ENCODE peak calls at places on chromosomes 1 and 21, in six cellular contexts. Z is ovary, Y is HCT116, H is IMR-90, A is uterus, I is sigmoid colon. X is an unnamed sample.

GRCh38 chr1:241614144-241614543 is 26.0 kb downstream of the CHML start:
- DNase-seq in A (no peak), Y (no peak), H (no peak), Z (no peak), I (no peak), X (no peak)

GRCh38 chr1:76140227-76140626 is 65.7 kb downstream of the ST6GALNAC3 start:
- DNase-seq in Y (no peak), A (no peak), Z (no peak), H (no peak), I (no peak), X (peak; percentile 29)

GRCh38 chr1:11893907-11894251 is 32.3 kb downstream of the KIAA2013 start:
- DNase-seq in H (peak; percentile 15), I (no peak), A (no peak), Y (peak; percentile 34), Z (peak; percentile 37), X (peak; percentile 61)

GRCh38 chr1:171141336-171142051 is 43.6 kb upstream of the FMO2 start:
- DNase-seq in A (peak; percentile 57), H (peak; percentile 96), I (peak; percentile 82), Z (peak; percentile 70), Y (no peak), X (no peak)

GRCh38 chr1:151062738-151063371 is 2.7 kb downstream of the MLLT11 start:
- DNase-seq in A (no peak), Y (no peak), Z (no peak), I (peak; percentile 11), H (peak; percentile 94), X (no peak)

GRCh38 chr21:45750924-45751323 is 107.4 kb downstream of the PCBP3 start:
- DNase-seq in H (no peak), Z (no peak), I (no peak), A (no peak), Y (no peak), X (no peak)

GRCh38 chr1:201675143-201675542 is 136.2 kb downstream of the NAV1 start:
- DNase-seq in H (no peak), Z (no peak), I (no peak), Y (no peak), A (no peak), X (peak; percentile 78)

GRCh38 chr1:178912597-178912996 is 41.7 kb upstream of the ANGPTL1 start:
- DNase-seq in I (no peak), Y (no peak), H (peak; percentile 32), Z (no peak), A (no peak), X (no peak)

GRCh38 chr1:17826165-17826488 is 71.0 kb downstream of the ACTL8 start:
- DNase-seq in Y (peak; percentile 8), A (peak; percentile 17), H (peak; percentile 17), Z (no peak), I (no peak), X (peak; percentile 39)

GRCh38 chr1:41573803-41574713 is 89.6 kb upstream of the EDN2 start:
- DNase-seq in I (peak; percentile 81), Z (peak; percentile 62), A (peak; percentile 63), Y (peak; percentile 54), H (peak; percentile 80), X (peak; percentile 85)

GRCh38 chr21:17901458-17902092 is 82.4 kb upstream of the C21orf91 start:
- DNase-seq in Z (no peak), A (no peak), I (no peak), Y (no peak), H (peak; percentile 10), X (no peak)

GRCh38 chr1:109282497-109282951 is 421 bp downstream of the PSRC1 start:
- DNase-seq in H (no peak), I (no peak), Z (no peak), Y (no peak), A (no peak), X (no peak)

GRCh38 chr1:167090289-167090942 is at the start of gene GPA33:
- DNase-seq in Z (no peak), H (no peak), I (no peak), Y (no peak), A (no peak), X (no peak)

GRCh38 chr1:107491582-107491981 is 350.7 kb downstream of the NTNG1 start:
- DNase-seq in H (no peak), Y (no peak), Z (no peak), A (no peak), I (no peak), X (no peak)

GRCh38 chr1:155979525-155980343 is 1.4 kb upstream of the ARHGEF2 start:
- DNase-seq in H (no peak), I (no peak), Z (no peak), A (peak; percentile 56), Y (no peak), X (peak; percentile 51)

GRCh38 chr21:23452384-23453083 is 2154.7 kb downstream of the MRPL39 start:
- DNase-seq in I (no peak), A (no peak), H (no peak), Y (no peak), Z (no peak), X (no peak)

GRCh38 chr1:54927475-54928240 is 40.7 kb upstream of the DHCR24 start:
- DNase-seq in H (peak; percentile 63), A (no peak), I (no peak), Z (no peak), Y (no peak), X (peak; percentile 13)

GRCh38 chr1:229059671-229060079 is 211.2 kb upstream of the RAB4A start:
- DNase-seq in Y (no peak), H (peak; percentile 4), Z (peak; percentile 71), I (no peak), A (peak; percentile 38), X (peak; percentile 69)

GRCh38 chr1:33182452-33182851 is 609 bp upstream of the TRIM62 start:
- DNase-seq in I (peak; percentile 74), Z (peak; percentile 51), H (peak; percentile 65), Y (no peak), A (peak; percentile 51), X (peak; percentile 22)

GRCh38 chr1:46087891-46088290 is 44.5 kb downstream of the PIK3R3 start:
- DNase-seq in Y (no peak), A (no peak), I (no peak), Z (no peak), H (peak; percentile 68), X (no peak)

GRCh38 chr1:65148548-65149390 is 766 bp downstream of the AK4 start:
- DNase-seq in I (peak; percentile 85), Y (no peak), Z (peak; percentile 19), A (peak; percentile 47), H (peak; percentile 19), X (peak; percentile 34)

GRCh38 chr1:64948905-64949833 is 17.2 kb downstream of the JAK1 start:
- DNase-seq in I (no peak), Y (peak; percentile 38), H (no peak), A (no peak), Z (no peak), X (no peak)

GRCh38 chr1:3067671-3068399 is 1.2 kb upstream of the PRDM16 start:
- DNase-seq in H (no peak), I (peak; percentile 52), Z (no peak), Y (no peak), A (no peak), X (peak; percentile 42)

GRCh38 chr1:33341190-33341589 is 20.3 kb upstream of the A3GALT2 start:
- DNase-seq in A (no peak), H (no peak), Y (no peak), Z (no peak), I (no peak), X (no peak)

GRCh38 chr1:154328318-154329151 is 3.2 kb downstream of the ATP8B2 start:
- DNase-seq in Z (peak; percentile 86), A (peak; percentile 89), Y (no peak), I (peak; percentile 94), H (peak; percentile 62), X (peak; percentile 91)

GRCh38 chr1:154327466-154328317 is 2.4 kb downstream of the ATP8B2 start:
- DNase-seq in A (peak; percentile 35), Y (no peak), H (no peak), Z (no peak), I (no peak), X (peak; percentile 22)

GRCh38 chr1:154330669-154331068 is 5.3 kb downstream of the ATP8B2 start:
- DNase-seq in Z (no peak), I (no peak), H (no peak), Y (no peak), A (no peak), X (no peak)

GRCh38 chr1:154329551-154330131 is 4.3 kb downstream of the ATP8B2 start:
- DNase-seq in H (no peak), I (no peak), Z (no peak), A (no peak), Y (no peak), X (no peak)

GRCh38 chr1:154329152-154329521 is 3.8 kb downstream of the ATP8B2 start:
- DNase-seq in H (no peak), Y (no peak), Z (no peak), A (no peak), I (no peak), X (peak; percentile 8)
- H3K4me3 ChIP-seq in H (peak overlapping the region; percentile 35), Y (peak overlapping the region; percentile 61), Z (peak overlapping the region; percentile 32), A (peak overlapping the region; percentile 34), I (peak overlapping the region; percentile 52), X (no peak overlapping the region)

GRCh38 chr1:214516434-214517326 is 34.7 kb downstream of the PTPN14 start:
- DNase-seq in Z (no peak), H (no peak), Y (no peak), A (no peak), I (no peak), X (no peak)
- TF ChIP-seq POLR2A in Z (no peak), H (no peak), Y (no peak), A (no peak), I (no peak), X (no peak)

GRCh38 chr1:96521994-96522760 is 199.4 kb upstream of the PTBP2 start:
- DNase-seq in H (peak; percentile 61), A (no peak), I (no peak), Y (no peak), Z (no peak), X (no peak)
- H3K4me3 ChIP-seq in H (no peak overlapping the region), A (no peak overlapping the region), I (no peak overlapping the region), Y (no peak overlapping the region), Z (no peak overlapping the region), X (no peak overlapping the region)

DNA sequence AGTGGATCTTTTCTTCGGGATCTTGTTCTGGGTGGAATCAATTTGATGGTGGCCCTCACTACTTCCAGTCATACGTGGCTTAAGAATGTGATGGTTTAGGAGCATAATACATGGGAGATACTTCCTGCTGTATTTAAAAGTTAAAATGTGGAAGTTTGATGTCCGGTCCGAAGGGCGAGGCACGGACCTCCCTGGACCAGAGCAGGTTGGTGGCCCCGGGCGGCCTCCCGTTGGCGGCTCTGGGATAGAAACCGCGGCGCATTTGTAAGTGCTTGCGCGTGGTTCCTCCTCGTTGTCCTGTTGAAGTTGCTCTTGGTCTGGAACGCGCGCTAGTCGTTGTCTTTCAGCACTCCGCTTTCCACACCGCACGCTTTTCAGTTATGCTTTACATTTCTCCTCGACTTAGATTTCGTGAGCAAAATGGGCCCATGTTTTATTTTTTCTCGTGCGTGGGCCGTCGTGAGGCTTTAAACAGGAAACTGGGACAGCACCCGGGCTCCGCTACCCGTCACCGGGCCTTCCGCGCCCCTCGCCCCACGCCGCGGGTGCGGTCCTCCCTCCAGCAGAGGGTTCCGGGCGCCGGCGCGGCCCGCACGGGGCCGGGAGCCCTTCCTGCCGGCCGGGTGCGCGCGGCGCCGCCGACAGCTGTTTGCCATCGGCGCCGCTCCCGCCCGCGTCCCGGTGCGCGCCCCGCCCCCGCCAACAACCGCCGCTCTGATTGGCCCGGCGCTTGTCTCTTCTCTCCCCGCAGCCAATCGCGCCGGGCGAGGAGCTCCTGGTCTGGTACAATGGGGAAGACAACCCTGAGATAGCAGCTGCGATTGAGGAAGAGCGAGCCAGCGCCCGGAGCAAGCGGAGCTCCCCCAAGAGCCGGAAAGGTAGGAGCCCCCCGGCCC is 48.9 kb downstream of the PRDM2 start:
- DNase-seq in A (peak; percentile 97), I (peak; percentile 99), Z (peak; percentile 97), H (peak; percentile 93), Y (peak; percentile 80), X (peak; percentile 98)
- TF ChIP-seq POLR2A in A (peak; percentile 94), I (peak; percentile 53), Z (peak; percentile 61), H (peak; percentile 85), Y (peak; percentile 78), X (peak; percentile 87)